ENCODE peak calls at places on chromosomes 12 and 14, in five cellular contexts. I is GM12878, X is HepG2, H is A549, Y is K562. B is an unnamed sample.

GRCh38 chr14:105089746-105090492 is 24.7 kb upstream of the GPR132 start:
- DNase-seq in I (no peak), X (no peak), H (peak; percentile 71), Y (no peak), B (no peak)

GRCh38 chr14:64294672-64295413 is 672 bp upstream of the ESR2 start:
- DNase-seq in I (peak; percentile 50), X (peak; percentile 33), H (peak; percentile 68), Y (peak; percentile 71), B (peak; percentile 62)

GRCh38 chr14:77141592-77142288 is at the start of gene ZDHHC22:
- DNase-seq in I (no peak), X (no peak), H (peak; percentile 22), Y (no peak), B (no peak)

GRCh38 chr12:13171921-13172859 is 24.3 kb upstream of the EMP1 start:
- DNase-seq in I (no peak), X (no peak), H (peak; percentile 74), Y (no peak), B (peak; percentile 16)

GRCh38 chr12:88944403-88944802 is 364.1 kb upstream of the KITLG start:
- DNase-seq in I (no peak), X (peak; percentile 15), H (peak; percentile 72), Y (no peak), B (peak; percentile 72)

GRCh38 chr14:31895206-31895605 is 181.9 kb upstream of the ARHGAP5 start:
- DNase-seq in I (no peak), X (peak; percentile 35), H (no peak), Y (no peak), B (no peak)

GRCh38 chr12:99250091-99250490 is 397.5 kb upstream of the GARIN6 start:
- DNase-seq in I (no peak), X (no peak), H (no peak), Y (no peak), B (no peak)

GRCh38 chr12:38813930-38814329 is 91.5 kb downstream of the CPNE8 start:
- DNase-seq in I (no peak), X (no peak), H (no peak), Y (no peak), B (no peak)

GRCh38 chr14:34214961-34215360 is 247.1 kb downstream of the SPTSSA start:
- DNase-seq in I (no peak), X (no peak), H (no peak), Y (no peak), B (no peak)

GRCh38 chr12:53683983-53684382 is 8.1 kb upstream of the ATP5MC2 start:
- DNase-seq in I (no peak), X (no peak), H (no peak), Y (no peak), B (no peak)

GRCh38 chr14:28823245-28823644 is 56.7 kb downstream of the FOXG1 start:
- DNase-seq in I (no peak), X (no peak), H (no peak), Y (no peak), B (no peak)

GRCh38 chr14:103594265-103594664 is 31.5 kb downstream of the COA8 start:
- DNase-seq in I (no peak), X (peak; percentile 70), H (no peak), Y (no peak), B (no peak)

GRCh38 chr12:129136694-129137325 is 283.5 kb downstream of the GLT1D1 start:
- DNase-seq in I (no peak), X (no peak), H (no peak), Y (no peak), B (no peak)

GRCh38 chr14:92692822-92693226 is 55.6 kb downstream of the LGMN start:
- DNase-seq in I (no peak), X (no peak), H (peak; percentile 27), Y (no peak), B (no peak)

GRCh38 chr14:36478782-36479181 is 41.2 kb downstream of the NKX2-1 start:
- DNase-seq in I (no peak), X (no peak), H (no peak), Y (no peak), B (no peak)

GRCh38 chr12:39798429-39798828 is 178.8 kb upstream of the ABCD2 start:
- DNase-seq in I (no peak), X (no peak), H (no peak), Y (no peak), B (no peak)

GRCh38 chr14:96098309-96098998 is 59.3 kb downstream of the C14orf132 start:
- DNase-seq in I (peak; percentile 7), X (peak; percentile 36), H (peak; percentile 78), Y (peak; percentile 18), B (peak; percentile 43)

GRCh38 chr12:98179151-98179550 is 336.2 kb upstream of the TMPO start:
- DNase-seq in I (no peak), X (no peak), H (no peak), Y (no peak), B (no peak)

GRCh38 chr14:58796636-58797429 is 159.1 kb downstream of the DACT1 start:
- DNase-seq in I (peak; percentile 88), X (no peak), H (no peak), Y (no peak), B (no peak)

GRCh38 chr14:96752594-96752993 is 44.6 kb upstream of the VRK1 start:
- DNase-seq in I (no peak), X (no peak), H (no peak), Y (no peak), B (peak; percentile 91)

GRCh38 chr14:99872786-99873440 is 79.7 kb downstream of the EML1 start:
- DNase-seq in I (no peak), X (no peak), H (no peak), Y (no peak), B (no peak)

GRCh38 chr12:120013659-120014380 is 24.8 kb downstream of the BICDL1 start:
- DNase-seq in I (peak; percentile 67), X (peak; percentile 78), H (peak; percentile 30), Y (peak; percentile 15), B (peak; percentile 56)

GRCh38 chr12:119423285-119423684 is 88.8 kb downstream of the CCDC60 start:
- DNase-seq in I (no peak), X (no peak), H (no peak), Y (no peak), B (peak; percentile 41)

GRCh38 chr14:92728781-92729364 is 19.6 kb downstream of the LGMN start:
- DNase-seq in I (no peak), X (no peak), H (peak; percentile 28), Y (peak; percentile 8), B (peak; percentile 32)

GRCh38 chr12:49059385-49060232 is 985 bp downstream of the KMT2D start:
- DNase-seq in I (no peak), X (no peak), H (peak; percentile 34), Y (no peak), B (peak; percentile 60)

GRCh38 chr12:42373669-42374068 is 47.7 kb downstream of the PPHLN1 start:
- DNase-seq in I (no peak), X (no peak), H (no peak), Y (no peak), B (no peak)

GRCh38 chr12:117143008-117143532 is 43.9 kb upstream of the TESC start:
- DNase-seq in I (no peak), X (peak; percentile 92), H (peak; percentile 99), Y (no peak), B (no peak)

GRCh38 chr14:61126083-61126962 is 145.3 kb downstream of the SLC38A6 start:
- DNase-seq in I (no peak), X (no peak), H (no peak), Y (no peak), B (no peak)

GRCh38 chr14:51507556-51508511 is 143.9 kb upstream of the FRMD6 start:
- DNase-seq in I (no peak), X (no peak), H (no peak), Y (no peak), B (no peak)

GRCh38 chr14:67576216-67576615 is 23.9 kb downstream of the PIGH start:
- DNase-seq in I (no peak), X (no peak), H (no peak), Y (no peak), B (no peak)

GRCh38 chr12:108455706-108456105 is 59.4 kb upstream of the FICD start:
- DNase-seq in I (peak; percentile 26), X (no peak), H (no peak), Y (no peak), B (no peak)

GRCh38 chr12:108457006-108457733 is 57.9 kb upstream of the FICD start:
- DNase-seq in I (peak; percentile 34), X (peak; percentile 69), H (peak; percentile 68), Y (peak; percentile 63), B (peak; percentile 82)

GRCh38 chr12:108454539-108455139 is 60.4 kb upstream of the FICD start:
- DNase-seq in I (no peak), X (no peak), H (no peak), Y (no peak), B (no peak)

GRCh38 chr12:108459106-108459505 is 56.0 kb upstream of the FICD start:
- DNase-seq in I (no peak), X (no peak), H (no peak), Y (no peak), B (no peak)

DNA sequence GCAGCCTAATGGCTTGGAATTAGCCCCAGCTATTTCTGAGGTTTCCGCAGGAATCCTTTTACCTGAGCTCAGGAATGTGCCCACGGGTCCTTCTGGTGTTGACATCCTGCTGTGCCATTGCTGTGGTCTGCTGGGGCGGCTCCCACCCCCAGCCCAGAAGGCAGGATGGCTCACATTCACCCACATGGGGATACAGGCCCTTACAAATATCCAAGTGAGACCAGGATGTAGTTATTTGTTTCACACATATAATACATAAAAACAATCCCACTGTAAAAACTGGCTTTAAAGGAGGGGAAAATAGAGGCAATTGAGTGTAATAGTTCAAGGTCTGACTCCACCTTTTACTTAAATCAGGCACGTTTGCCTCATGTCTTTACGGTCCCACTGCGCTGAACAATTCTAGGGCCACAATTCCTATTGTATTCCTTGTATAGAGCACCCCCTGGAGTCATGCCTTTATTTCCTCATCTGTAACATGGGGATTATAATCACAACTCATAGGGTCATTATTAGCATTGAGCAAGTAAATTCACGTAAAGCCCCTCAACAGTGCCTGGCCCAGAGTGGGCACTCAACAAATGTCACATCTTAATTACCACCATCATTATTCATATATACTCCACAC is 57.2 kb upstream of the FICD start:
- DNase-seq in I (no peak), X (no peak), H (no peak), Y (no peak), B (no peak)
- TF ChIP-seq CTCF in I (no peak), X (peak; percentile 29), H (no peak), Y (peak; percentile 16), B (no peak)

GRCh38 chr12:64085154-64085553 is 136.9 kb downstream of the KICS2 start:
- DNase-seq in I (no peak), X (no peak), H (no peak), Y (no peak), B (no peak)

GRCh38 chr12:64081020-64081419 is 141.1 kb downstream of the KICS2 start:
- DNase-seq in I (no peak), X (no peak), H (no peak), Y (no peak), B (no peak)

GRCh38 chr12:64085996-64086395 is 136.1 kb downstream of the KICS2 start:
- DNase-seq in I (no peak), X (no peak), H (peak; percentile 61), Y (no peak), B (no peak)

GRCh38 chr12:64082866-64083268 is 139.2 kb downstream of the KICS2 start:
- DNase-seq in I (no peak), X (no peak), H (peak; percentile 16), Y (no peak), B (no peak)

GRCh38 chr12:64083285-64084210 is 138.5 kb downstream of the KICS2 start:
- DNase-seq in I (no peak), X (no peak), H (peak; percentile 72), Y (no peak), B (no peak)
- TF ChIP-seq MYC in I (no peak), X (no peak), H (no peak), Y (no peak), B (no peak)

GRCh38 chr14:23569443-23570151 is 2.0 kb upstream of the AP1G2 start:
- DNase-seq in I (no peak), X (peak; percentile 84), H (peak; percentile 52), Y (peak; percentile 24), B (no peak)
- TF ChIP-seq CTCF in I (no peak), X (peak; percentile 38), H (no peak), Y (no peak), B (no peak)

GRCh38 chr12:101581190-101581589 is 13.6 kb upstream of the MYBPC1 start:
- DNase-seq in I (no peak), X (no peak), H (no peak), Y (no peak), B (no peak)
- TF ChIP-seq MYC in I (no peak), X (no peak), H (no peak), Y (no peak), B (no peak)